ENCODE peak calls at places on chromosomes 7 and 10, in ten cellular contexts. D, R, K, F, T, B, N, L, Q and Y are unnamed samples.

GRCh38 chr10:130805635-130806030 is 505.9 kb downstream of the TCERG1L start:
- DNase-seq in D (no peak), R (no peak), K (no peak), F (no peak), T (no peak), B (no peak), N (no peak), L (no peak), Q (peak; percentile 17), Y (no peak)

GRCh38 chr7:94998951-94999350 is 91.6 kb downstream of the PPP1R9A start:
- DNase-seq in D (no peak), R (no peak), K (no peak), F (no peak), T (no peak), B (no peak), N (no peak), L (no peak), Q (no peak), Y (no peak)

GRCh38 chr7:151085329-151085690 is 965 bp upstream of the AGAP3 start:
- DNase-seq in D (no peak), R (peak; percentile 66), K (no peak), F (no peak), T (no peak), B (no peak), N (no peak), L (no peak), Q (no peak), Y (no peak)

GRCh38 chr10:22325948-22326702 is 5.2 kb downstream of the BMI1 start:
- DNase-seq in D (no peak), R (no peak), K (no peak), F (no peak), T (no peak), B (no peak), N (no peak), L (no peak), Q (no peak), Y (no peak)

GRCh38 chr7:80997841-80998240 is 79.0 kb upstream of the SEMA3C start:
- DNase-seq in D (no peak), R (no peak), K (no peak), F (no peak), T (no peak), B (no peak), N (no peak), L (no peak), Q (no peak), Y (peak; percentile 87)

GRCh38 chr10:28628184-28628893 is 49.0 kb upstream of the BAMBI start:
- DNase-seq in D (peak; percentile 2), R (peak; percentile 82), K (peak; percentile 46), F (peak; percentile 33), T (peak; percentile 73), B (peak; percentile 64), N (peak; percentile 75), L (no peak), Q (peak; percentile 86), Y (no peak)

GRCh38 chr10:1654811-1655356 is 82.4 kb downstream of the ADARB2 start:
- DNase-seq in D (no peak), R (no peak), K (no peak), F (no peak), T (no peak), B (no peak), N (no peak), L (no peak), Q (no peak), Y (no peak)

GRCh38 chr10:88091490-88092061 is 228.2 kb downstream of the PTEN start:
- DNase-seq in D (no peak), R (no peak), K (no peak), F (no peak), T (no peak), B (peak; percentile 56), N (no peak), L (no peak), Q (no peak), Y (no peak)

GRCh38 chr10:55491712-55492111 is 690.7 kb upstream of the PCDH15 start:
- DNase-seq in D (no peak), R (no peak), K (no peak), F (no peak), T (no peak), B (no peak), N (no peak), L (no peak), Q (no peak), Y (peak; percentile 4)

GRCh38 chr10:48496831-48497792 is 107.8 kb downstream of the ARHGAP22 start:
- DNase-seq in D (no peak), R (no peak), K (peak; percentile 64), F (peak; percentile 33), T (no peak), B (no peak), N (no peak), L (no peak), Q (no peak), Y (no peak)

GRCh38 chr10:97852277-97852676 is 2.6 kb downstream of the GOLGA7B start:
- DNase-seq in D (no peak), R (no peak), K (no peak), F (no peak), T (no peak), B (no peak), N (no peak), L (no peak), Q (no peak), Y (no peak)

GRCh38 chr10:119208553-119208940 is 1.2 kb downstream of the GRK5 start:
- DNase-seq in D (no peak), R (no peak), K (no peak), F (no peak), T (no peak), B (no peak), N (no peak), L (no peak), Q (no peak), Y (no peak)

GRCh38 chr7:111098011-111098925 is 7.3 kb downstream of the LRRN3 start:
- DNase-seq in D (peak; percentile 36), R (no peak), K (peak; percentile 21), F (no peak), T (no peak), B (no peak), N (peak; percentile 36), L (no peak), Q (no peak), Y (peak; percentile 9)

GRCh38 chr10:114691442-114691941 is 33.4 kb upstream of the ABLIM1 start:
- DNase-seq in D (no peak), R (no peak), K (peak; percentile 11), F (no peak), T (no peak), B (no peak), N (no peak), L (no peak), Q (no peak), Y (no peak)

GRCh38 chr10:132924046-132924952 is 18.1 kb downstream of the CFAP46 start:
- DNase-seq in D (no peak), R (no peak), K (no peak), F (no peak), T (no peak), B (no peak), N (no peak), L (peak; percentile 81), Q (no peak), Y (no peak)

GRCh38 chr7:24440851-24441250 is 132.4 kb upstream of the PALS2 start:
- DNase-seq in D (no peak), R (no peak), K (no peak), F (no peak), T (no peak), B (no peak), N (no peak), L (no peak), Q (no peak), Y (no peak)